ENCODE peak calls at places on chromosomes 13 and 19, in ten cellular contexts. One of them, this sample, is unnamed. For H3K27me3, the result is how much of the 10 kb centered on the place peaks cover.

GRCh38 chr13:83666126-83666525 is 216.1 kb downstream of the SLITRK1 start:
- DNase-seq in spleen: no peak
- DNase-seq in CD8-positive, alpha-beta T cell: no peak
- DNase-seq in aorta: no peak
- DNase-seq in ascending aorta: no peak
- DNase-seq in GM23338: no peak
- DNase-seq in brain microvascular endothelial cell: no peak
- DNase-seq in upper lobe of right lung: no peak
- DNase-seq in WERI-Rb-1: no peak
- DNase-seq in mammary epithelial cell: no peak
- DNase-seq in this sample: peak

GRCh38 chr19:46404039-46404883 is 9.1 kb downstream of the CCDC8 start:
- DNase-seq in spleen: peak
- DNase-seq in CD8-positive, alpha-beta T cell: no peak
- DNase-seq in aorta: peak
- DNase-seq in ascending aorta: no peak
- DNase-seq in GM23338: peak
- DNase-seq in brain microvascular endothelial cell: no peak
- DNase-seq in upper lobe of right lung: no peak
- DNase-seq in WERI-Rb-1: no peak
- DNase-seq in mammary epithelial cell: no peak
- DNase-seq in this sample: no peak

GRCh38 chr19:43779147-43779819 is 1.5 kb downstream of the KCNN4 start:
- DNase-seq in spleen: peak
- DNase-seq in CD8-positive, alpha-beta T cell: no peak
- DNase-seq in aorta: no peak
- DNase-seq in ascending aorta: no peak
- DNase-seq in GM23338: no peak
- DNase-seq in brain microvascular endothelial cell: no peak
- DNase-seq in upper lobe of right lung: peak
- DNase-seq in WERI-Rb-1: no peak
- DNase-seq in mammary epithelial cell: peak
- DNase-seq in this sample: no peak

GRCh38 chr13:60230593-60230992 is 66.9 kb upstream of the DIAPH3 start:
- DNase-seq in spleen: no peak
- DNase-seq in CD8-positive, alpha-beta T cell: no peak
- DNase-seq in aorta: no peak
- DNase-seq in ascending aorta: no peak
- DNase-seq in GM23338: no peak
- DNase-seq in brain microvascular endothelial cell: peak
- DNase-seq in upper lobe of right lung: no peak
- DNase-seq in WERI-Rb-1: no peak
- DNase-seq in mammary epithelial cell: no peak
- DNase-seq in this sample: no peak

GRCh38 chr19:29431332-29431731 is 94.5 kb upstream of the VSTM2B start:
- DNase-seq in spleen: no peak
- DNase-seq in CD8-positive, alpha-beta T cell: no peak
- DNase-seq in aorta: no peak
- DNase-seq in ascending aorta: no peak
- DNase-seq in GM23338: no peak
- DNase-seq in brain microvascular endothelial cell: no peak
- DNase-seq in upper lobe of right lung: no peak
- DNase-seq in WERI-Rb-1: no peak
- DNase-seq in mammary epithelial cell: no peak
- DNase-seq in this sample: no peak

GRCh38 chr13:41500501-41500900 is 43.2 kb downstream of the RGCC start:
- DNase-seq in spleen: no peak
- DNase-seq in CD8-positive, alpha-beta T cell: no peak
- DNase-seq in aorta: no peak
- DNase-seq in ascending aorta: no peak
- DNase-seq in GM23338: no peak
- DNase-seq in brain microvascular endothelial cell: no peak
- DNase-seq in upper lobe of right lung: no peak
- DNase-seq in WERI-Rb-1: no peak
- DNase-seq in mammary epithelial cell: peak
- DNase-seq in this sample: no peak

GRCh38 chr13:107882708-107883560 is 332.4 kb downstream of the LIG4 start:
- DNase-seq in spleen: no peak
- DNase-seq in CD8-positive, alpha-beta T cell: no peak
- DNase-seq in aorta: no peak
- DNase-seq in ascending aorta: no peak
- DNase-seq in GM23338: no peak
- DNase-seq in brain microvascular endothelial cell: no peak
- DNase-seq in upper lobe of right lung: no peak
- DNase-seq in WERI-Rb-1: no peak
- DNase-seq in mammary epithelial cell: no peak
- DNase-seq in this sample: no peak

GRCh38 chr13:51921790-51922740 is 60.3 kb downstream of the CCDC70 start:
- DNase-seq in spleen: no peak
- DNase-seq in CD8-positive, alpha-beta T cell: no peak
- DNase-seq in aorta: no peak
- DNase-seq in ascending aorta: no peak
- DNase-seq in GM23338: no peak
- DNase-seq in brain microvascular endothelial cell: no peak
- DNase-seq in upper lobe of right lung: no peak
- DNase-seq in WERI-Rb-1: no peak
- DNase-seq in mammary epithelial cell: no peak
- DNase-seq in this sample: no peak

GRCh38 chr13:20714161-20714560 is 10.7 kb downstream of the IL17D start:
- DNase-seq in spleen: no peak
- DNase-seq in CD8-positive, alpha-beta T cell: no peak
- DNase-seq in aorta: no peak
- DNase-seq in ascending aorta: no peak
- DNase-seq in GM23338: no peak
- DNase-seq in brain microvascular endothelial cell: no peak
- DNase-seq in upper lobe of right lung: no peak
- DNase-seq in WERI-Rb-1: no peak
- DNase-seq in mammary epithelial cell: no peak
- DNase-seq in this sample: no peak

GRCh38 chr13:19794552-19795143 is 11.9 kb upstream of the PSPC1 start:
- DNase-seq in spleen: no peak
- DNase-seq in CD8-positive, alpha-beta T cell: no peak
- DNase-seq in aorta: no peak
- DNase-seq in ascending aorta: no peak
- DNase-seq in GM23338: peak
- DNase-seq in brain microvascular endothelial cell: no peak
- DNase-seq in upper lobe of right lung: no peak
- DNase-seq in WERI-Rb-1: no peak
- DNase-seq in mammary epithelial cell: peak
- DNase-seq in this sample: no peak

GRCh38 chr13:44989941-44990340 is 603 bp downstream of the GPALPP1 start:
- DNase-seq in spleen: no peak
- DNase-seq in CD8-positive, alpha-beta T cell: no peak
- DNase-seq in aorta: no peak
- DNase-seq in ascending aorta: no peak
- DNase-seq in GM23338: peak
- DNase-seq in brain microvascular endothelial cell: no peak
- DNase-seq in upper lobe of right lung: no peak
- DNase-seq in WERI-Rb-1: no peak
- DNase-seq in mammary epithelial cell: peak
- DNase-seq in this sample: no peak

GRCh38 chr19:55526216-55527196 is 10.4 kb downstream of the SBK2 start:
- DNase-seq in spleen: no peak
- DNase-seq in CD8-positive, alpha-beta T cell: no peak
- DNase-seq in aorta: no peak
- DNase-seq in ascending aorta: no peak
- DNase-seq in GM23338: peak
- DNase-seq in brain microvascular endothelial cell: peak
- DNase-seq in upper lobe of right lung: peak
- DNase-seq in WERI-Rb-1: peak
- DNase-seq in mammary epithelial cell: no peak
- DNase-seq in this sample: no peak

GRCh38 chr19:45428385-45429231 is 4.9 kb upstream of the ERCC1 start:
- DNase-seq in spleen: no peak
- DNase-seq in CD8-positive, alpha-beta T cell: no peak
- DNase-seq in aorta: peak
- DNase-seq in ascending aorta: no peak
- DNase-seq in GM23338: peak
- DNase-seq in brain microvascular endothelial cell: peak
- DNase-seq in upper lobe of right lung: no peak
- DNase-seq in WERI-Rb-1: peak
- DNase-seq in mammary epithelial cell: no peak
- DNase-seq in this sample: no peak

GRCh38 chr19:3785938-3786824 is at the start of gene MATK:
- DNase-seq in spleen: peak
- DNase-seq in CD8-positive, alpha-beta T cell: no peak
- DNase-seq in aorta: no peak
- DNase-seq in ascending aorta: no peak
- DNase-seq in GM23338: peak
- DNase-seq in brain microvascular endothelial cell: no peak
- DNase-seq in upper lobe of right lung: no peak
- DNase-seq in WERI-Rb-1: no peak
- DNase-seq in mammary epithelial cell: no peak
- DNase-seq in this sample: no peak

GRCh38 chr13:52847322-52847681 is 1.1 kb downstream of the PCDH8 start:
- DNase-seq in spleen: no peak
- DNase-seq in CD8-positive, alpha-beta T cell: no peak
- DNase-seq in aorta: peak
- DNase-seq in ascending aorta: no peak
- DNase-seq in GM23338: no peak
- DNase-seq in brain microvascular endothelial cell: no peak
- DNase-seq in upper lobe of right lung: no peak
- DNase-seq in WERI-Rb-1: no peak
- DNase-seq in mammary epithelial cell: no peak
- DNase-seq in this sample: no peak

GRCh38 chr19:13838943-13839192 is 38.1 kb upstream of the NANOS3 start:
- DNase-seq in spleen: no peak
- DNase-seq in CD8-positive, alpha-beta T cell: no peak
- DNase-seq in aorta: no peak
- DNase-seq in ascending aorta: no peak
- DNase-seq in GM23338: no peak
- DNase-seq in brain microvascular endothelial cell: no peak
- DNase-seq in upper lobe of right lung: no peak
- DNase-seq in WERI-Rb-1: no peak
- DNase-seq in mammary epithelial cell: no peak
- DNase-seq in this sample: no peak
- H3K4me3 ChIP-seq in spleen: peak
- H3K4me3 ChIP-seq in CD8-positive, alpha-beta T cell: peak
- H3K4me3 ChIP-seq in aorta: no peak
- H3K4me3 ChIP-seq in ascending aorta: peak
- H3K4me3 ChIP-seq in GM23338: no peak
- H3K4me3 ChIP-seq in brain microvascular endothelial cell: peak
- H3K4me3 ChIP-seq in upper lobe of right lung: peak
- H3K4me3 ChIP-seq in WERI-Rb-1: no peak
- H3K4me3 ChIP-seq in mammary epithelial cell: peak
- H3K4me3 ChIP-seq in this sample: peak

GRCh38 chr19:8697671-8698432 is 743 bp downstream of the ACTL9 start:
- DNase-seq in spleen: no peak
- DNase-seq in CD8-positive, alpha-beta T cell: no peak
- DNase-seq in aorta: no peak
- DNase-seq in ascending aorta: no peak
- DNase-seq in GM23338: peak
- DNase-seq in brain microvascular endothelial cell: no peak
- DNase-seq in upper lobe of right lung: no peak
- DNase-seq in WERI-Rb-1: peak
- DNase-seq in mammary epithelial cell: no peak
- DNase-seq in this sample: no peak
- H3K27me3 ChIP-seq in spleen: under half
- H3K27me3 ChIP-seq in CD8-positive, alpha-beta T cell: under half
- H3K27me3 ChIP-seq in aorta: under half
- H3K27me3 ChIP-seq in ascending aorta: under half
- H3K27me3 ChIP-seq in GM23338: under half
- H3K27me3 ChIP-seq in brain microvascular endothelial cell: under half
- H3K27me3 ChIP-seq in upper lobe of right lung: under half
- H3K27me3 ChIP-seq in WERI-Rb-1: half or more
- H3K27me3 ChIP-seq in mammary epithelial cell: under half
- H3K27me3 ChIP-seq in this sample: under half

GRCh38 chr13:62525652-62526051 is 1110.0 kb upstream of the PCDH20 start:
- DNase-seq in spleen: no peak
- DNase-seq in CD8-positive, alpha-beta T cell: no peak
- DNase-seq in aorta: no peak
- DNase-seq in ascending aorta: no peak
- DNase-seq in GM23338: no peak
- DNase-seq in brain microvascular endothelial cell: no peak
- DNase-seq in upper lobe of right lung: no peak
- DNase-seq in WERI-Rb-1: no peak
- DNase-seq in mammary epithelial cell: no peak
- DNase-seq in this sample: no peak

GRCh38 chr13:62524061-62524460 is 1108.4 kb upstream of the PCDH20 start:
- DNase-seq in spleen: no peak
- DNase-seq in CD8-positive, alpha-beta T cell: no peak
- DNase-seq in aorta: no peak
- DNase-seq in ascending aorta: no peak
- DNase-seq in GM23338: no peak
- DNase-seq in brain microvascular endothelial cell: no peak
- DNase-seq in upper lobe of right lung: no peak
- DNase-seq in WERI-Rb-1: no peak
- DNase-seq in mammary epithelial cell: no peak
- DNase-seq in this sample: no peak

DNA sequence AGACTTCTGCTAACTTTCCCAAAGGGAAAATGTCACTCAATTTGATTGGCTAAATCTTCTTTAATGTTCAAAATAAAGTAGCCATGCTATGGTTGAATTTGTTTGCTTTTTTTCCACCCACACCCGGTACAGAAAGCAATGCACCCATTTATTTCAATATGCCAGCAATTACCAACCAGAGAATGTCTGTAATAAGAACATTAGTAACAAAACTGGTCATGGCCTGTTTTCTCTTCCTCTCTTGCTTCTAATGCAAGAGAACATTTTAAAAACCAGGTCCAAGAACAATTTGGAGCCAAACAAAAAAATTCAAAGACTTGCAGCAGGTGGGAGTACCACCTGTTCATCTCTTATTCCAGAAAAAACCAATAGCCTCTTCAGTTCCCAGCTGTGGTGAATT is 1108.8 kb upstream of the PCDH20 start:
- DNase-seq in spleen: no peak
- DNase-seq in CD8-positive, alpha-beta T cell: no peak
- DNase-seq in aorta: no peak
- DNase-seq in ascending aorta: no peak
- DNase-seq in GM23338: peak
- DNase-seq in brain microvascular endothelial cell: no peak
- DNase-seq in upper lobe of right lung: no peak
- DNase-seq in WERI-Rb-1: no peak
- DNase-seq in mammary epithelial cell: no peak
- DNase-seq in this sample: no peak
- H3K4me3 ChIP-seq in spleen: no peak
- H3K4me3 ChIP-seq in CD8-positive, alpha-beta T cell: no peak
- H3K4me3 ChIP-seq in aorta: no peak
- H3K4me3 ChIP-seq in ascending aorta: no peak
- H3K4me3 ChIP-seq in GM23338: no peak
- H3K4me3 ChIP-seq in brain microvascular endothelial cell: no peak
- H3K4me3 ChIP-seq in upper lobe of right lung: no peak
- H3K4me3 ChIP-seq in WERI-Rb-1: no peak
- H3K4me3 ChIP-seq in mammary epithelial cell: no peak
- H3K4me3 ChIP-seq in this sample: no peak

DNA sequence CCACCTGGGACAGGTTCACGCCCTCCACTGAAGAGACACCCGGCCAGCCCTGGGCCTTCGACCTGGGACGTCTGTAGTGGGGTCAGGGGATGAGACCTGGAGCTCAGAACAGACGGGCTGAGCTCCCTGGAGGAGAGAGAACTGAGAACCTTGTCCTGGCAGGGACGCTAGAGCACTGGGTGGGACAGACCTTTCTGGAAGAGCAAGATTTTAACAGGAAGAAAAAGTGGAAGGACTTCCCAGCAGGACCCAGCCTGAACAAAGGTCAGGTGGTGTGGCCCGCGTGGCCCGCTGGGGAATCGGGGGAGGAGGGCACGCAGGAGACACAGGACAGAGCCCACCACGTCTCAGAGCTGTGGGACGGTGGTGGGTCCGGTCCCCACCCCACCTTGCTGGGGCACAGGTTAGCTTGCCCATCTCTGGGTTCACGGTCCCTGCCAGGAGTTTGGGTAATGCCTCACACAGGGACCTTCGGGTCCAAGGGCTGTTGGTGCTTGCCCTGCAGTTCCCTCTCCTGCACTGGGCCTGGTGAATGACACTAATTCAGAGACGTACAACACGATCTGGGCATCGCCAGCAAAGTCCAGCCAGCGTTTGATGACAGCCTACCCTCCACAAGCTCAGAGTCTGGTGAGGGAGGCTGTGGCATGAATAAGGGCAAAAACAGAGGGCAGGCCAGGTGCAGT is 1.2 kb upstream of the EFNA2 start:
- DNase-seq in spleen: no peak
- DNase-seq in CD8-positive, alpha-beta T cell: no peak
- DNase-seq in aorta: no peak
- DNase-seq in ascending aorta: no peak
- DNase-seq in GM23338: no peak
- DNase-seq in brain microvascular endothelial cell: no peak
- DNase-seq in upper lobe of right lung: no peak
- DNase-seq in WERI-Rb-1: no peak
- DNase-seq in mammary epithelial cell: no peak
- DNase-seq in this sample: no peak
- H3K27me3 ChIP-seq in spleen: under half
- H3K27me3 ChIP-seq in CD8-positive, alpha-beta T cell: under half
- H3K27me3 ChIP-seq in aorta: under half
- H3K27me3 ChIP-seq in ascending aorta: under half
- H3K27me3 ChIP-seq in GM23338: under half
- H3K27me3 ChIP-seq in brain microvascular endothelial cell: under half
- H3K27me3 ChIP-seq in upper lobe of right lung: half or more
- H3K27me3 ChIP-seq in WERI-Rb-1: under half
- H3K27me3 ChIP-seq in mammary epithelial cell: under half
- H3K27me3 ChIP-seq in this sample: under half

This sample was measured in BJ.